ENCODE peak calls at places on chromosome 18, in five cellular contexts. M is HepG2, T is AG09309, K is cardiac fibroblast, C is fibroblast of the aortic adventitia. Z is an unnamed sample.

GRCh38 chr18:75880266-75880665 is 452.8 kb upstream of the SMIM21 start:
- DNase-seq in K (no peak), T (no peak), C (no peak), M (no peak), Z (no peak)

GRCh38 chr18:50507120-50507590 is 52.7 kb upstream of the MAPK4 start:
- DNase-seq in T (no peak), C (peak), K (peak), M (peak), Z (no peak)

GRCh38 chr18:11064106-11064505 is 85.3 kb downstream of the PIEZO2 start:
- DNase-seq in T (no peak), C (no peak), M (no peak), K (no peak), Z (no peak)

GRCh38 chr18:36993068-36993467 is 164.1 kb downstream of the KIAA1328 start:
- DNase-seq in K (peak), C (peak), M (no peak), T (peak), Z (no peak)

GRCh38 chr18:44548291-44549221 is 132.1 kb upstream of the SETBP1 start:
- DNase-seq in M (no peak), T (peak), C (peak), K (peak), Z (no peak)

GRCh38 chr18:2847341-2848144 is 737 bp downstream of the EMILIN2 start:
- DNase-seq in C (peak), T (no peak), M (no peak), K (peak), Z (no peak)

GRCh38 chr18:57469884-57470283 is 34.7 kb downstream of the ONECUT2 start:
- DNase-seq in M (no peak), C (no peak), T (no peak), K (no peak), Z (no peak)

GRCh38 chr18:48050176-48050575 is 119.7 kb upstream of the SMAD2 start:
- DNase-seq in T (no peak), K (no peak), M (no peak), C (no peak), Z (no peak)

GRCh38 chr18:79248495-79249078 is 147.1 kb upstream of the NFATC1 start:
- DNase-seq in M (no peak), C (no peak), T (no peak), K (peak), Z (no peak)

GRCh38 chr18:32763306-32763705 is 9.5 kb downstream of the KLHL14 start:
- DNase-seq in T (no peak), M (no peak), C (no peak), K (no peak), Z (no peak)

GRCh38 chr18:12839057-12839525 is 44.9 kb downstream of the PTPN2 start:
- DNase-seq in K (no peak), C (no peak), M (no peak), T (no peak), Z (no peak)

GRCh38 chr18:9574473-9575115 is 39.8 kb downstream of the PPP4R1 start:
- DNase-seq in C (no peak), M (no peak), T (no peak), K (no peak), Z (no peak)

GRCh38 chr18:61953161-61953560 is 60.4 kb upstream of the RNF152 start:
- DNase-seq in M (no peak), C (no peak), T (no peak), K (no peak), Z (no peak)

GRCh38 chr18:58528011-58528367 is 100.9 kb downstream of the ALPK2 start:
- DNase-seq in K (peak), T (no peak), C (peak), M (no peak), Z (no peak)

GRCh38 chr18:79848579-79849327 is 51.0 kb downstream of the KCNG2 start:
- DNase-seq in T (no peak), M (no peak), C (no peak), K (no peak), Z (no peak)

GRCh38 chr18:12652861-12653401 is 5.0 kb downstream of the SPIRE1 start:
- DNase-seq in T (no peak), M (peak), K (peak), C (peak), Z (no peak)

GRCh38 chr18:58263055-58263732 is 219.2 kb downstream of the NEDD4L start:
- DNase-seq in T (no peak), K (no peak), C (no peak), M (no peak), Z (no peak)

GRCh38 chr18:45136381-45137088 is 455.8 kb downstream of the SETBP1 start:
- DNase-seq in M (no peak), K (no peak), T (no peak), C (no peak), Z (no peak)

GRCh38 chr18:74745658-74746403 is 148.2 kb downstream of the ZNF407 start:
- DNase-seq in M (peak), C (peak), K (peak), T (no peak), Z (no peak)

GRCh38 chr18:35303610-35304009 is 13.6 kb upstream of the ZSCAN30 start:
- DNase-seq in M (no peak), K (no peak), C (no peak), T (no peak), Z (no peak)
- H3K4me3 ChIP-seq in M (no peak), K (no peak), C (no peak), T (no peak), Z (no peak)

GRCh38 chr18:67513285-67513684 is 3.2 kb downstream of the DSEL start:
- DNase-seq in C (peak), K (no peak), M (peak), T (no peak), Z (no peak)
- TF ChIP-seq CTCF in C (peak), K (peak), M (peak), T (peak), Z (peak)

DNA sequence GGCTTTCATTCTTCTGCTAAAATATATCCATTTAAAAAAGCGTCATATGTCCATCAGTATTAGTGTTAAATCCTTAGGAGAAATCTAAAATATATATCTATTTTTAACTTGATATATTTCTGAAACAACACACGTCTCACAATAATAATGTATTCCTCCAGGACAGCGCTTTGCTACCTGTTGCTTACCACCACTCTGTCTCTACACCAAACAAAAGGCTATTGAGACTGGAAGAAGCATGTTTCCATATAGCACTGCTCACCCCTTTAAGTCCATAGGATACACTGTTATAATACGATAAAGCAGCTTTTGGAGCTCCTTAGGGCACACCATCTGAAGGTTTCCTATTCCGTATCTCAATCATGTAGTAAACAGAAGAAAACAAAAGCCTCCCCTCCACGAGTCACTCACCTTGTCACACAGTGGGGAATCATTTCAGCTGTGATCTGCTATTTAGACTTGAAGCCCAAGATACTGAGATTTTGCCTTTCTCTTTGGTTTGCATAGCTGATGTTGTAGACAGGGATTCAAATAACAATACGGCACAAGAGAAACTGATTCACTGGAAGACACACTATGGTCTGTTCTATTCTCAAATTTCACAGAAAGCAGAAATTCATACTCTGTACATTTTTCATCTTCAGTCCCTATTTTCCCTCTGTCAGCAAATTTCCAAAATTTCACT is 187.3 kb downstream of the TCF4 start:
- DNase-seq in C (peak), M (no peak), T (no peak), K (peak), Z (no peak)
- H3K4me3 ChIP-seq in C (peak), M (no peak), T (peak), K (peak), Z (peak)

GRCh38 chr18:678482-679182 is 21.2 kb downstream of the TYMS start:
- DNase-seq in M (no peak), K (no peak), C (no peak), T (no peak), Z (no peak)
- TF ChIP-seq CTCF in M (peak), K (no peak), C (no peak), T (no peak), Z (no peak)